ENCODE peak calls at places on chromosomes 7 and 10, in six cellular contexts. F, M, Y, V, H and G are unnamed samples.

GRCh38 chr10:30862486-30862885 is 169.2 kb downstream of the ZNF438 start:
- DNase-seq in V (peak; percentile 26), H (no peak), Y (no peak), F (peak; percentile 92), M (no peak), G (peak; percentile 93)

GRCh38 chr10:102113956-102114857 is 6.0 kb downstream of the LDB1 start:
- DNase-seq in Y (peak; percentile 38), F (no peak), V (no peak), H (no peak), M (no peak), G (peak; percentile 55)

GRCh38 chr7:136293272-136293671 is 316.1 kb upstream of the MTPN start:
- DNase-seq in M (no peak), F (no peak), Y (no peak), H (no peak), V (no peak), G (no peak)

GRCh38 chr10:119518176-119518575 is 24.3 kb downstream of the RGS10 start:
- DNase-seq in M (no peak), F (no peak), H (no peak), Y (no peak), V (no peak), G (no peak)

GRCh38 chr7:88205179-88205578 is 14.7 kb downstream of the SRI start:
- DNase-seq in F (no peak), V (no peak), Y (no peak), H (no peak), M (no peak), G (no peak)

GRCh38 chr10:111379521-111379920 is 302.7 kb downstream of the ADRA2A start:
- DNase-seq in Y (no peak), H (no peak), V (no peak), M (no peak), F (no peak), G (no peak)

GRCh38 chr7:114656471-114656870 is 241.9 kb downstream of the FOXP2 start:
- DNase-seq in H (no peak), Y (no peak), V (no peak), F (no peak), M (no peak), G (no peak)

GRCh38 chr7:23680417-23681405 is 712 bp downstream of the FAM221A start:
- DNase-seq in F (peak; percentile 62), M (peak; percentile 66), Y (peak; percentile 86), H (peak; percentile 57), V (no peak), G (peak; percentile 59)

GRCh38 chr7:150823484-150824126 is 23.0 kb downstream of the TMEM176A start:
- DNase-seq in V (peak; percentile 90), H (no peak), F (no peak), M (no peak), Y (no peak), G (no peak)

GRCh38 chr7:27547401-27547800 is 115.3 kb downstream of the HIBADH start:
- DNase-seq in M (no peak), H (no peak), Y (no peak), V (peak; percentile 19), F (peak; percentile 69), G (peak; percentile 21)

GRCh38 chr7:36265720-36266119 is 112.7 kb downstream of the EEPD1 start:
- DNase-seq in F (no peak), M (no peak), V (no peak), Y (no peak), H (no peak), G (peak; percentile 22)

GRCh38 chr7:26144681-26145080 is 7.3 kb upstream of the NFE2L3 start:
- DNase-seq in H (no peak), Y (no peak), V (no peak), M (no peak), F (no peak), G (no peak)

GRCh38 chr7:13945670-13946069 is 43.8 kb downstream of the ETV1 start:
- DNase-seq in F (no peak), Y (no peak), V (no peak), H (no peak), M (no peak), G (peak; percentile 55)

GRCh38 chr7:51160411-51160810 is 156.2 kb downstream of the COBL start:
- DNase-seq in H (no peak), V (no peak), F (no peak), Y (no peak), M (no peak), G (no peak)

GRCh38 chr7:711093-711966 is 15.2 kb upstream of the DNAAF5 start:
- DNase-seq in V (no peak), M (no peak), Y (no peak), F (no peak), H (no peak), G (no peak)

GRCh38 chr10:63266337-63267327 is 133.5 kb downstream of the NRBF2 start:
- DNase-seq in H (no peak), V (no peak), M (no peak), F (no peak), Y (no peak), G (no peak)

GRCh38 chr10:13375791-13376190 is 27.7 kb upstream of the SEPHS1 start:
- DNase-seq in Y (no peak), V (no peak), H (no peak), F (no peak), M (no peak), G (no peak)

GRCh38 chr10:13376297-13376696 is 28.2 kb upstream of the SEPHS1 start:
- DNase-seq in Y (no peak), F (no peak), H (no peak), V (no peak), M (no peak), G (no peak)

GRCh38 chr10:13372524-13372923 is 24.4 kb upstream of the SEPHS1 start:
- DNase-seq in H (no peak), Y (no peak), F (no peak), M (no peak), V (no peak), G (no peak)

GRCh38 chr10:13373644-13374043 is 25.6 kb upstream of the SEPHS1 start:
- DNase-seq in V (no peak), H (no peak), M (no peak), Y (no peak), F (no peak), G (no peak)

GRCh38 chr10:13371879-13372470 is 23.9 kb upstream of the SEPHS1 start:
- DNase-seq in F (peak; percentile 83), V (peak; percentile 79), Y (peak; percentile 80), H (peak; percentile 57), M (peak; percentile 84), G (peak; percentile 84)
- H2AK5ac ChIP-seq in F (no peak overlapping the region), V (no peak overlapping the region), Y (no peak overlapping the region), H (no peak overlapping the region), M (no peak overlapping the region), G (no peak overlapping the region)

GRCh38 chr10:130656187-130656575 is 520.0 kb downstream of the GLRX3 start:
- DNase-seq in H (no peak), M (no peak), V (no peak), F (no peak), Y (no peak), G (no peak)

GRCh38 chr10:130652964-130653578 is 516.9 kb downstream of the GLRX3 start:
- DNase-seq in M (no peak), H (no peak), Y (no peak), V (no peak), F (no peak), G (no peak)

GRCh38 chr10:130656582-130657133 is 520.5 kb downstream of the GLRX3 start:
- DNase-seq in V (no peak), F (no peak), Y (no peak), H (no peak), M (no peak), G (no peak)

GRCh38 chr10:130655313-130656186 is 519.4 kb downstream of the GLRX3 start:
- DNase-seq in V (no peak), M (no peak), F (no peak), H (no peak), Y (no peak), G (no peak)

DNA sequence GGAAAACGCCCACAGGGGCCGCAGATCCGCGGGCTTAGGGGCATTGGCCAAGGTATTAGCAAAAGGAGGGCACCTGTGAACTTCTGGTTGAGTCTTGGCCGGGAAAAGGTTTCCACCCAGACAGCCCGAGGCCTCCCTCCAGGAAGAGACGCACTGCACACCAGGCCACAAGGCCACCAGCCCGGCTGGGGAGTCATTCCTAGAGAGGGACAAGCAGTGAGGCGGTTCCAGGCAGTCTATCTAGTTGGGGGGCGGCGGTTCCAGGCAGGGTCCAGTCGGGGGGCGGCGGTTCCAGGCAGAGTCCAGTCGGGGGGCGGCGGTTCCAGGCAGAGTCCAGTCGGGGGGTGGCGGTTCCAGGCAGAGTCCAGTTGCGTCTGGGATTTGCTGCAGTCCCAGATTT is 518.5 kb downstream of the GLRX3 start:
- DNase-seq in M (no peak), H (no peak), V (no peak), Y (no peak), F (no peak), G (no peak)
- H4K91ac ChIP-seq in M (no peak overlapping the region), H (no peak overlapping the region), V (no peak overlapping the region), Y (no peak overlapping the region), F (no peak overlapping the region), G (peak overlapping the region; percentile 2)

DNA sequence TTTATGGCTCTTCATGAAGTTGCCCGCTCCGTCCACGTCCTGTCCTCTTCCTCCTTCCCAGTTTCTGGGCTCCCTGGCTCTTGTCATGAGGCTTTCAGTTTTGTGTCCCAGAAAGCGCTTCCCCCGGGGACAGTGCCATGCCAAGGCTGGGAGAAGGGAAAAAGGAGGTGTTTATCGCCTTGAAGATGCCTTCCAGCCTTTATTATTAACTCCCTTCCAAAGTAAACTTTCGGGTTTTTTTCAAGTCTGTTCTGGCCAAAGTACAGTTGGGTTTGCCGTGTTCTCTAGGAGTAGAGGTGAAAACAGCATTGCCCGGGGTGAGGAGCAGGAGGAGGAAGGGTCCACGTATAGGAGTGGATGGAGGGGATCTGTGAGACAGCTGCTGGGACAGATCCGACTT is 117.2 kb downstream of the CUX1 start:
- DNase-seq in M (no peak), Y (no peak), F (no peak), H (no peak), V (no peak), G (no peak)
- H4K8ac ChIP-seq in M (no peak overlapping the region), Y (no peak overlapping the region), F (no peak overlapping the region), H (peak overlapping the region; percentile 46), V (no peak overlapping the region), G (no peak overlapping the region)

GRCh38 chr10:73743905-73744689 is at the start of gene SEC24C:
- DNase-seq in V (peak; percentile 97), M (peak; percentile 92), F (peak; percentile 94), Y (peak; percentile 96), H (peak; percentile 82), G (peak; percentile 97)
- H2AK5ac ChIP-seq in V (peak within 1 kb of the TSS; percentile 98), M (no peak within 1 kb of the TSS), F (peak within 1 kb of the TSS; percentile 96), Y (peak within 1 kb of the TSS; percentile 1), H (peak within 1 kb of the TSS; percentile 19), G (peak within 1 kb of the TSS; percentile 100)

DNA sequence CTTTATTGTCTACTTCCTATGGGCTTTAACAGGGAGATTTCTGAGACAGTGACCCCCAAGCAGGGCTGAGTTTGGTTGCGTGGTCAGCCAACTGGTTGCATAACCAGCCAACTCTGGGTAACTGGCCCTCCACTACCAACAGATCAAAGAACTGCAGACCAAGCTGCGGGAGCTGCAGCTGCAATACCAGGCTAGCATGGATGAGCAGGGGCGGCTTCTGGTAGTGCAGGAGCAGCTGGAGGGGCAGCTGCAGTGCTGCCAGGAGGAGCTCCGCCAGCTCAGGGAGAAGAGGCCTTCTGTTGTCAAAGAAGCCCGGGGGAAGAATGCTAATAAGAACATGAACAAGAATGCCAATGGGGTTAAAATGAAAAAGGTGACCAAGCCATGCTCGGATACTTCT is 15.7 kb upstream of the FLNC start:
- DNase-seq in Y (no peak), V (no peak), H (no peak), M (no peak), F (no peak), G (no peak)
- H4K91ac ChIP-seq in Y (no peak overlapping the region), V (no peak overlapping the region), H (no peak overlapping the region), M (no peak overlapping the region), F (no peak overlapping the region), G (no peak overlapping the region)

GRCh38 chr10:33277135-33277536 is 57.3 kb downstream of the NRP1 start:
- DNase-seq in M (no peak), V (peak; percentile 43), Y (no peak), H (no peak), F (peak; percentile 47), G (peak; percentile 46)
- H4K8ac ChIP-seq in M (no peak overlapping the region), V (peak overlapping the region; percentile 58), Y (no peak overlapping the region), H (no peak overlapping the region), F (peak overlapping the region; percentile 68), G (peak overlapping the region; percentile 52)